ENCODE peak calls at places on chromosomes 5 and 9, in seven cellular contexts. One of them, this sample, is unnamed.

GRCh38 chr9:128114326-128115186 is 13.0 kb downstream of the PTGES2 start:
- DNase-seq in fibroblast of mammary gland: no peak
- DNase-seq in hepatic stellate cell: no peak
- DNase-seq in Calu3: no peak
- DNase-seq in WTC11: no peak
- DNase-seq in neuronal stem cell: no peak
- DNase-seq in GM03348: no peak
- DNase-seq in this sample: no peak

GRCh38 chr5:157613385-157614245 is 38.0 kb upstream of the ADAM19 start:
- DNase-seq in fibroblast of mammary gland: no peak
- DNase-seq in hepatic stellate cell: no peak
- DNase-seq in Calu3: no peak
- DNase-seq in WTC11: no peak
- DNase-seq in neuronal stem cell: no peak
- DNase-seq in GM03348: no peak
- DNase-seq in this sample: no peak

GRCh38 chr5:66144799-66145390 is 795 bp downstream of the SREK1 start:
- DNase-seq in fibroblast of mammary gland: no peak
- DNase-seq in hepatic stellate cell: peak
- DNase-seq in Calu3: no peak
- DNase-seq in WTC11: no peak
- DNase-seq in neuronal stem cell: no peak
- DNase-seq in GM03348: peak
- DNase-seq in this sample: peak

GRCh38 chr5:164941102-164941501 is 1435.7 kb downstream of the MAT2B start:
- DNase-seq in fibroblast of mammary gland: no peak
- DNase-seq in hepatic stellate cell: no peak
- DNase-seq in Calu3: no peak
- DNase-seq in WTC11: no peak
- DNase-seq in neuronal stem cell: no peak
- DNase-seq in GM03348: no peak
- DNase-seq in this sample: no peak

GRCh38 chr9:27182421-27182820 is 73.4 kb downstream of the TEK start:
- DNase-seq in fibroblast of mammary gland: no peak
- DNase-seq in hepatic stellate cell: no peak
- DNase-seq in Calu3: no peak
- DNase-seq in WTC11: no peak
- DNase-seq in neuronal stem cell: no peak
- DNase-seq in GM03348: no peak
- DNase-seq in this sample: no peak

GRCh38 chr5:113017891-113018635 is 41.5 kb downstream of the DCP2 start:
- DNase-seq in fibroblast of mammary gland: no peak
- DNase-seq in hepatic stellate cell: no peak
- DNase-seq in Calu3: no peak
- DNase-seq in WTC11: no peak
- DNase-seq in neuronal stem cell: no peak
- DNase-seq in GM03348: no peak
- DNase-seq in this sample: no peak

GRCh38 chr5:180809403-180810209 is 7.0 kb upstream of the MGAT1 start:
- DNase-seq in fibroblast of mammary gland: peak
- DNase-seq in hepatic stellate cell: peak
- DNase-seq in Calu3: peak
- DNase-seq in WTC11: no peak
- DNase-seq in neuronal stem cell: peak
- DNase-seq in GM03348: peak
- DNase-seq in this sample: peak

GRCh38 chr5:172007795-172008465 is 1.5 kb upstream of the FBXW11 start:
- DNase-seq in fibroblast of mammary gland: peak
- DNase-seq in hepatic stellate cell: no peak
- DNase-seq in Calu3: no peak
- DNase-seq in WTC11: no peak
- DNase-seq in neuronal stem cell: no peak
- DNase-seq in GM03348: peak
- DNase-seq in this sample: no peak

GRCh38 chr5:34620185-34620584 is 35.9 kb upstream of the RAI14 start:
- DNase-seq in fibroblast of mammary gland: no peak
- DNase-seq in hepatic stellate cell: no peak
- DNase-seq in Calu3: no peak
- DNase-seq in WTC11: no peak
- DNase-seq in neuronal stem cell: no peak
- DNase-seq in GM03348: no peak
- DNase-seq in this sample: no peak

GRCh38 chr5:37839441-37840035 is 303 bp downstream of the GDNF start:
- DNase-seq in fibroblast of mammary gland: peak
- DNase-seq in hepatic stellate cell: peak
- DNase-seq in Calu3: peak
- DNase-seq in WTC11: peak
- DNase-seq in neuronal stem cell: no peak
- DNase-seq in GM03348: peak
- DNase-seq in this sample: peak

GRCh38 chr5:1759378-1759970 is 40.2 kb downstream of the MRPL36 start:
- DNase-seq in fibroblast of mammary gland: no peak
- DNase-seq in hepatic stellate cell: no peak
- DNase-seq in Calu3: no peak
- DNase-seq in WTC11: no peak
- DNase-seq in neuronal stem cell: no peak
- DNase-seq in GM03348: no peak
- DNase-seq in this sample: no peak

GRCh38 chr5:43063731-43064171 is 23.6 kb upstream of the ANXA2R start:
- DNase-seq in fibroblast of mammary gland: peak
- DNase-seq in hepatic stellate cell: peak
- DNase-seq in Calu3: peak
- DNase-seq in WTC11: peak
- DNase-seq in neuronal stem cell: no peak
- DNase-seq in GM03348: no peak
- DNase-seq in this sample: no peak

GRCh38 chr5:163504091-163504931 is 1.1 kb upstream of the MAT2B start:
- DNase-seq in fibroblast of mammary gland: peak
- DNase-seq in hepatic stellate cell: peak
- DNase-seq in Calu3: peak
- DNase-seq in WTC11: no peak
- DNase-seq in neuronal stem cell: peak
- DNase-seq in GM03348: peak
- DNase-seq in this sample: no peak

GRCh38 chr9:100277166-100277979 is 75.4 kb downstream of the TEX10 start:
- DNase-seq in fibroblast of mammary gland: peak
- DNase-seq in hepatic stellate cell: peak
- DNase-seq in Calu3: no peak
- DNase-seq in WTC11: no peak
- DNase-seq in neuronal stem cell: no peak
- DNase-seq in GM03348: peak
- DNase-seq in this sample: no peak

GRCh38 chr9:127942152-127943010 is 4.7 kb upstream of the DPM2 start:
- DNase-seq in fibroblast of mammary gland: peak
- DNase-seq in hepatic stellate cell: peak
- DNase-seq in Calu3: peak
- DNase-seq in WTC11: peak
- DNase-seq in neuronal stem cell: peak
- DNase-seq in GM03348: peak
- DNase-seq in this sample: peak

GRCh38 chr9:78694950-78695349 is 398.0 kb downstream of the PSAT1 start:
- DNase-seq in fibroblast of mammary gland: no peak
- DNase-seq in hepatic stellate cell: no peak
- DNase-seq in Calu3: no peak
- DNase-seq in WTC11: no peak
- DNase-seq in neuronal stem cell: no peak
- DNase-seq in GM03348: no peak
- DNase-seq in this sample: no peak

GRCh38 chr5:177491429-177491945 is 5.9 kb downstream of the PDLIM7 start:
- DNase-seq in fibroblast of mammary gland: peak
- DNase-seq in hepatic stellate cell: no peak
- DNase-seq in Calu3: peak
- DNase-seq in WTC11: peak
- DNase-seq in neuronal stem cell: peak
- DNase-seq in GM03348: peak
- DNase-seq in this sample: peak

GRCh38 chr9:70218767-70219166 is 40.0 kb upstream of the SMC5 start:
- DNase-seq in fibroblast of mammary gland: peak
- DNase-seq in hepatic stellate cell: peak
- DNase-seq in Calu3: no peak
- DNase-seq in WTC11: no peak
- DNase-seq in neuronal stem cell: no peak
- DNase-seq in GM03348: peak
- DNase-seq in this sample: no peak

This sample was measured in GM10248.